ENCODE peak calls at places on chromosomes 3 and 15, in five cellular contexts. K is lower lobe of right lung, V is T-helper 2 cell, W is non-pigmented ciliary epithelial cell, M is left ventricle myocardium inferior. A is an unnamed sample.

GRCh38 chr15:28273468-28273867 is 48.5 kb downstream of the HERC2 start:
- DNase-seq in V (no peak), W (peak), K (no peak), M (no peak), A (peak)

GRCh38 chr3:172868565-172869172 is 118.1 kb downstream of the ECT2 start:
- DNase-seq in V (no peak), W (no peak), K (no peak), M (no peak), A (no peak)

GRCh38 chr3:80733522-80734176 is 965.9 kb upstream of the ROBO1 start:
- DNase-seq in W (peak), K (no peak), V (no peak), M (no peak), A (no peak)

GRCh38 chr3:12817341-12817705 is 20.8 kb downstream of the CAND2 start:
- DNase-seq in K (no peak), V (no peak), M (peak), W (no peak), A (no peak)

GRCh38 chr3:152621006-152621868 is 213.7 kb upstream of the P2RY1 start:
- DNase-seq in M (no peak), K (no peak), V (no peak), W (no peak), A (no peak)

GRCh38 chr3:28290863-28291300 is 49.5 kb downstream of the CMC1 start:
- DNase-seq in K (no peak), M (no peak), W (no peak), V (no peak), A (no peak)

GRCh38 chr3:161551697-161552096 is 55.1 kb downstream of the OTOL1 start:
- DNase-seq in V (no peak), K (no peak), M (no peak), W (no peak), A (no peak)

GRCh38 chr15:65740148-65740547 is 51.9 kb downstream of the DENND4A start:
- DNase-seq in V (no peak), M (no peak), K (no peak), W (no peak), A (no peak)

GRCh38 chr15:25739687-25740121 is 123.4 kb downstream of the ATP10A start:
- DNase-seq in W (no peak), V (peak), M (no peak), K (no peak), A (no peak)

GRCh38 chr15:52103217-52104207 is 9.1 kb downstream of the BCL2L10 start:
- DNase-seq in V (peak), K (no peak), M (no peak), W (peak), A (no peak)

A was measured in glutamatergic neuron.